ENCODE peak calls at places on chromosomes 4 and X, in seven cellular contexts. Y is upper lobe of left lung; B is HEK293T; Z is activated CD4-positive, alpha-beta T cell treated with anti-CD3 and anti-CD28 coated beads, Interleukin-2, amount 50 U/mL, for 48 hours; W is NCI-H524; X is choroid plexus epithelial cell; V is hippocampal formation. H is an unnamed sample.

GRCh38 chr4:138542191-138542771 is 300.1 kb upstream of the SLC7A11 start:
- DNase-seq in Y (no peak), B (no peak), Z (no peak), W (peak; percentile 3), X (no peak), V (no peak), H (no peak)

GRCh38 chr4:164572877-164573279 is 181.1 kb upstream of the SMIM31 start:
- DNase-seq in Y (no peak), B (no peak), Z (no peak), W (no peak), X (peak; percentile 5), V (no peak), H (no peak)

GRCh38 chrX:108426262-108426661 is 12.0 kb downstream of the COL4A6 start:
- DNase-seq in Y (no peak), B (no peak), Z (no peak), W (no peak), X (no peak), V (no peak), H (no peak)

GRCh38 chr4:101331017-101331416 is 16.3 kb downstream of the PPP3CA start:
- DNase-seq in Y (no peak), B (no peak), Z (no peak), W (no peak), X (no peak), V (no peak), H (no peak)

GRCh38 chr4:25986807-25987206 is 72.8 kb downstream of the SMIM20 start:
- DNase-seq in Y (no peak), B (no peak), Z (no peak), W (no peak), X (no peak), V (peak; percentile 19), H (no peak)

GRCh38 chr4:125780159-125780558 is 465.4 kb downstream of the FAT4 start:
- DNase-seq in Y (no peak), B (no peak), Z (no peak), W (no peak), X (peak; percentile 38), V (no peak), H (no peak)

GRCh38 chrX:150348365-150348764 is 14.8 kb upstream of the MAMLD1 start:
- DNase-seq in Y (no peak), B (no peak), Z (no peak), W (peak; percentile 69), X (no peak), V (no peak), H (no peak)

GRCh38 chr4:140755811-140756291 is 334 bp downstream of the TBC1D9 start:
- DNase-seq in Y (peak; percentile 92), B (peak; percentile 44), Z (peak; percentile 8), W (peak; percentile 35), X (peak; percentile 55), V (no peak), H (no peak)

GRCh38 chr4:28287837-28288236 is 1427.2 kb downstream of the STIM2 start:
- DNase-seq in Y (no peak), B (no peak), Z (no peak), W (no peak), X (peak; percentile 97), V (no peak), H (no peak)

GRCh38 chrX:151396042-151396826 is 772 bp upstream of the VMA21 start:
- DNase-seq in Y (no peak), B (no peak), Z (peak; percentile 23), W (peak; percentile 84), X (peak; percentile 79), V (peak; percentile 38), H (peak; percentile 19)

GRCh38 chr4:16056681-16057400 is 27.0 kb downstream of the PROM1 start:
- DNase-seq in Y (no peak), B (peak; percentile 27), Z (no peak), W (peak; percentile 15), X (no peak), V (no peak), H (no peak)

GRCh38 chr4:138405934-138406567 is 163.9 kb upstream of the SLC7A11 start:
- DNase-seq in Y (no peak), B (no peak), Z (no peak), W (no peak), X (peak; percentile 83), V (no peak), H (no peak)

GRCh38 chrX:139382529-139382928 is 148.0 kb upstream of the F9 start:
- DNase-seq in Y (peak; percentile 12), B (no peak), Z (no peak), W (no peak), X (no peak), V (no peak), H (no peak)

H was measured in effector CD8-positive, alpha-beta T cell.